ENCODE peak calls at places on chromosome 7, in seven cellular contexts. O is IMR-90, B is Peyer's patch, V is pancreas, Q is heart left ventricle, E is upper lobe of left lung, W is AG04450. N is an unnamed sample.

GRCh38 chr7:105389090-105389650 is 449 bp upstream of the SRPK2 start:
- DNase-seq in V (peak), E (no peak), Q (peak), W (no peak), O (peak), B (peak), N (peak)

GRCh38 chr7:116708248-116708647 is 36.3 kb downstream of the MET start:
- DNase-seq in W (no peak), B (no peak), Q (no peak), E (no peak), O (no peak), V (no peak), N (no peak)

GRCh38 chr7:32227746-32228145 is 157.5 kb upstream of the PDE1C start:
- DNase-seq in B (no peak), O (no peak), E (no peak), W (no peak), V (no peak), Q (no peak), N (no peak)

GRCh38 chr7:142133740-142134148 is 22.2 kb downstream of the MGAM2 start:
- DNase-seq in O (no peak), B (no peak), W (no peak), Q (no peak), E (no peak), V (no peak), N (no peak)

GRCh38 chr7:18290223-18290622 is 205.3 kb upstream of the HDAC9 start:
- DNase-seq in W (no peak), B (no peak), Q (no peak), O (no peak), E (no peak), V (no peak), N (no peak)

GRCh38 chr7:47294569-47295222 is 287.2 kb downstream of the TNS3 start:
- DNase-seq in Q (no peak), V (no peak), B (no peak), E (no peak), O (no peak), W (no peak), N (no peak)

GRCh38 chr7:142104550-142105527 is 6.7 kb upstream of the MGAM2 start:
- DNase-seq in V (peak), O (no peak), E (no peak), Q (no peak), B (no peak), W (no peak), N (peak)

GRCh38 chr7:128171342-128171918 is 69.6 kb upstream of the LEP start:
- DNase-seq in E (no peak), O (no peak), V (no peak), W (no peak), Q (no peak), B (no peak), N (no peak)

GRCh38 chr7:100867040-100867795 is at the start of gene TRIP6:
- DNase-seq in B (peak), V (peak), Q (peak), O (peak), E (peak), W (peak), N (peak)

GRCh38 chr7:101058355-101058754 is 26.9 kb upstream of the TRIM56 start:
- DNase-seq in B (peak), E (no peak), V (peak), Q (peak), O (peak), W (no peak), N (peak)

GRCh38 chr7:7799138-7799537 is 80.7 kb upstream of the RPA3 start:
- DNase-seq in B (no peak), V (no peak), O (peak), W (no peak), Q (no peak), E (no peak), N (no peak)

GRCh38 chr7:12685550-12685949 is 1.9 kb upstream of the ARL4A start:
- DNase-seq in B (no peak), W (no peak), V (peak), E (no peak), O (peak), Q (peak), N (no peak)

GRCh38 chr7:74604326-74605020 is 53.0 kb upstream of the GTF2I start:
- DNase-seq in V (peak), O (no peak), Q (no peak), B (peak), E (no peak), W (no peak), N (peak)

GRCh38 chr7:55189447-55189760 is 170.6 kb downstream of the EGFR start:
- DNase-seq in E (no peak), Q (no peak), O (no peak), W (no peak), V (no peak), B (no peak), N (no peak)

GRCh38 chr7:123979876-123980275 is 53.0 kb downstream of the TMEM229A start:
- DNase-seq in E (no peak), W (no peak), O (no peak), B (no peak), Q (no peak), V (no peak), N (no peak)

GRCh38 chr7:85135931-85136330 is 50.9 kb downstream of the SEMA3D start:
- DNase-seq in W (peak), B (no peak), Q (no peak), V (no peak), E (no peak), O (peak), N (no peak)

GRCh38 chr7:125599387-125599786 is 669.8 kb upstream of the POT1 start:
- DNase-seq in B (no peak), Q (no peak), O (no peak), W (no peak), E (no peak), V (no peak), N (no peak)

GRCh38 chr7:101124376-101125056 is 2.4 kb upstream of the SERPINE1 start:
- DNase-seq in B (no peak), V (no peak), O (peak), E (no peak), Q (no peak), W (peak), N (no peak)

GRCh38 chr7:1175967-1176851 is 16.2 kb upstream of the ZFAND2A start:
- DNase-seq in Q (peak), E (peak), W (no peak), B (peak), O (peak), V (peak), N (peak)

GRCh38 chr7:18895456-18895855 is 222.0 kb downstream of the TWIST1 start:
- DNase-seq in E (no peak), O (peak), V (no peak), Q (no peak), W (peak), B (no peak), N (no peak)

GRCh38 chr7:149867762-149868637 is 5.8 kb upstream of the ATP6V0E2 start:
- DNase-seq in Q (no peak), W (no peak), E (no peak), B (no peak), V (peak), O (no peak), N (no peak)

GRCh38 chr7:116433246-116433645 is 66.3 kb upstream of the CAV2 start:
- DNase-seq in W (no peak), Q (no peak), B (no peak), V (no peak), O (no peak), E (no peak), N (no peak)

GRCh38 chr7:129952164-129952652 is 552 bp downstream of the UBE2H start:
- DNase-seq in W (no peak), B (peak), V (peak), Q (peak), E (no peak), O (no peak), N (peak)

GRCh38 chr7:35232994-35233393 is 20.9 kb downstream of the TBX20 start:
- DNase-seq in O (no peak), Q (no peak), E (no peak), B (no peak), V (no peak), W (no peak), N (no peak)

GRCh38 chr7:73342645-73343044 is 14.7 kb downstream of the FKBP6 start:
- DNase-seq in V (peak), W (peak), Q (no peak), O (peak), B (no peak), E (no peak), N (no peak)

GRCh38 chr7:84847790-84848189 is 339.1 kb downstream of the SEMA3D start:
- DNase-seq in Q (no peak), W (no peak), O (peak), V (no peak), B (no peak), E (no peak), N (no peak)

GRCh38 chr7:80346704-80347103 is 165.2 kb downstream of the GNAT3 start:
- DNase-seq in W (no peak), O (peak), V (no peak), Q (no peak), E (no peak), B (no peak), N (no peak)

GRCh38 chr7:37234928-37235327 is 213.7 kb downstream of the ELMO1 start:
- DNase-seq in V (no peak), E (no peak), B (no peak), O (no peak), Q (no peak), W (no peak), N (no peak)

GRCh38 chr7:5591547-5591899 is 167.9 kb upstream of the TNRC18 start:
- DNase-seq in V (no peak), Q (peak), B (peak), O (peak), E (peak), W (peak), N (peak)

GRCh38 chr7:69691734-69692133 is 93.5 kb downstream of the AUTS2 start:
- DNase-seq in E (no peak), V (no peak), B (no peak), W (no peak), O (no peak), Q (no peak), N (no peak)

GRCh38 chr7:69691327-69691726 is 93.1 kb downstream of the AUTS2 start:
- DNase-seq in E (peak), B (no peak), W (no peak), Q (no peak), V (no peak), O (no peak), N (no peak)

GRCh38 chr7:69695998-69696657 is 97.9 kb downstream of the AUTS2 start:
- DNase-seq in W (no peak), O (no peak), Q (no peak), E (no peak), B (no peak), V (no peak), N (no peak)

GRCh38 chr7:69690329-69690728 is 92.1 kb downstream of the AUTS2 start:
- DNase-seq in O (no peak), W (no peak), B (no peak), Q (no peak), V (no peak), E (peak), N (no peak)

GRCh38 chr7:69693042-69693441 is 94.8 kb downstream of the AUTS2 start:
- DNase-seq in B (no peak), W (no peak), V (no peak), Q (no peak), E (no peak), O (no peak), N (no peak)
- H3K4me3 ChIP-seq in B (no peak), W (no peak), V (no peak), Q (no peak), E (no peak), O (no peak), N (no peak)

GRCh38 chr7:92782236-92782635 is 54.1 kb downstream of the CDK6 start:
- DNase-seq in V (no peak), E (no peak), B (no peak), Q (no peak), W (no peak), O (no peak), N (no peak)

GRCh38 chr7:92781117-92781720 is 55.2 kb downstream of the CDK6 start:
- DNase-seq in B (no peak), Q (peak), E (no peak), O (no peak), W (no peak), V (no peak), N (no peak)

GRCh38 chr7:92778972-92779371 is 57.4 kb downstream of the CDK6 start:
- DNase-seq in E (no peak), Q (no peak), W (no peak), B (no peak), V (no peak), O (peak), N (no peak)

GRCh38 chr7:92773808-92774207 is 62.6 kb downstream of the CDK6 start:
- DNase-seq in O (no peak), Q (no peak), W (no peak), V (no peak), B (no peak), E (no peak), N (no peak)

GRCh38 chr7:92777993-92778392 is 58.4 kb downstream of the CDK6 start:
- DNase-seq in E (no peak), W (no peak), V (no peak), B (no peak), O (no peak), Q (no peak), N (no peak)
- H3K4me3 ChIP-seq in E (no peak), W (no peak), V (no peak), B (no peak), O (no peak), Q (no peak), N (no peak)

GRCh38 chr7:88306590-88307048 is at the start of gene STEAP4:
- DNase-seq in V (peak), B (peak), E (peak), Q (peak), O (peak), W (no peak), N (peak)
- H3K4me3 ChIP-seq in V (peak), B (peak), E (peak), Q (peak), O (no peak), W (no peak), N (no peak)

GRCh38 chr7:107043916-107044346 is 574 bp upstream of the PRKAR2B start:
- DNase-seq in V (no peak), E (no peak), B (no peak), W (no peak), Q (no peak), O (peak), N (no peak)
- H3K4me3 ChIP-seq in V (peak), E (peak), B (peak), W (peak), Q (peak), O (peak), N (peak)

GRCh38 chr7:138459300-138460175 is 521 bp upstream of the TRIM24 start:
- DNase-seq in E (peak), V (peak), B (no peak), W (peak), O (no peak), Q (no peak), N (no peak)
- H3K4me3 ChIP-seq in E (peak), V (no peak), B (peak), W (peak), O (peak), Q (peak), N (peak)